ENCODE peak calls at places on chromosomes 3 and 15, in nine cellular contexts. T, N, U, B, F, A, H, S and X are unnamed samples.

GRCh38 chr3:30602946-30603345 is 3.5 kb upstream of the TGFBR2 start:
- DNase-seq in S (no peak), T (no peak), U (no peak), F (no peak), B (no peak), H (no peak), A (no peak), N (no peak), X (no peak)

GRCh38 chr15:77739591-77740378 is 107.1 kb upstream of the LINGO1 start:
- DNase-seq in T (no peak), H (no peak), B (no peak), S (no peak), A (no peak), U (no peak), N (no peak), F (no peak), X (no peak)

GRCh38 chr15:82972990-82973389 is 13.0 kb upstream of the RAMAC start:
- DNase-seq in F (no peak), S (no peak), U (no peak), T (no peak), H (no peak), B (no peak), A (no peak), N (no peak), X (no peak)

GRCh38 chr3:127822166-127822835 is at the start of gene MGLL:
- DNase-seq in F (no peak), A (no peak), B (peak), H (no peak), T (no peak), N (no peak), U (peak), S (peak), X (peak)

GRCh38 chr3:88301273-88302002 is 151.7 kb downstream of the C3orf38 start:
- DNase-seq in A (no peak), U (no peak), S (no peak), H (no peak), N (no peak), B (no peak), T (no peak), F (no peak), X (no peak)

GRCh38 chr3:71568217-71568616 is 15.3 kb downstream of the FOXP1 start:
- DNase-seq in A (no peak), U (no peak), F (no peak), T (no peak), H (no peak), S (no peak), B (no peak), N (no peak), X (no peak)

GRCh38 chr3:172577962-172578560 is 54.8 kb upstream of the TNFSF10 start:
- DNase-seq in H (no peak), T (no peak), A (no peak), U (no peak), B (no peak), F (no peak), S (no peak), N (no peak), X (no peak)

GRCh38 chr3:152719264-152719663 is 115.7 kb upstream of the P2RY1 start:
- DNase-seq in B (no peak), A (peak), H (no peak), N (no peak), F (no peak), T (no peak), U (no peak), S (no peak), X (peak)

GRCh38 chr3:196225763-196226364 is 9.5 kb downstream of the SLC51A start:
- DNase-seq in S (no peak), H (no peak), B (no peak), F (no peak), U (no peak), A (no peak), N (no peak), T (no peak), X (no peak)

GRCh38 chr3:151228291-151229125 is 25.5 kb upstream of the GPR171 start:
- DNase-seq in A (peak), S (no peak), N (no peak), B (peak), H (no peak), T (no peak), F (no peak), U (no peak), X (peak)

GRCh38 chr15:82414536-82415191 is 15.0 kb upstream of the GOLGA6L9 start:
- DNase-seq in F (no peak), B (no peak), U (no peak), N (no peak), H (no peak), A (no peak), S (no peak), T (no peak), X (no peak)

GRCh38 chr15:48516125-48516524 is 129.4 kb downstream of the FBN1 start:
- DNase-seq in A (no peak), U (no peak), N (no peak), B (no peak), S (no peak), F (no peak), T (no peak), H (no peak), X (no peak)

GRCh38 chr15:40244961-40245523 is 6.2 kb downstream of the PAK6 start:
- DNase-seq in H (no peak), S (no peak), T (no peak), F (no peak), N (no peak), A (no peak), U (no peak), B (peak), X (no peak)

GRCh38 chr3:42891042-42891441 is 14.9 kb upstream of the ZNF662 start:
- DNase-seq in B (no peak), A (no peak), F (no peak), U (no peak), T (no peak), H (no peak), S (no peak), N (no peak), X (no peak)

GRCh38 chr3:50550079-50550736 is 17.3 kb downstream of the C3orf18 start:
- DNase-seq in N (peak), S (no peak), B (peak), A (no peak), T (no peak), H (peak), F (no peak), U (peak), X (peak)

DNA sequence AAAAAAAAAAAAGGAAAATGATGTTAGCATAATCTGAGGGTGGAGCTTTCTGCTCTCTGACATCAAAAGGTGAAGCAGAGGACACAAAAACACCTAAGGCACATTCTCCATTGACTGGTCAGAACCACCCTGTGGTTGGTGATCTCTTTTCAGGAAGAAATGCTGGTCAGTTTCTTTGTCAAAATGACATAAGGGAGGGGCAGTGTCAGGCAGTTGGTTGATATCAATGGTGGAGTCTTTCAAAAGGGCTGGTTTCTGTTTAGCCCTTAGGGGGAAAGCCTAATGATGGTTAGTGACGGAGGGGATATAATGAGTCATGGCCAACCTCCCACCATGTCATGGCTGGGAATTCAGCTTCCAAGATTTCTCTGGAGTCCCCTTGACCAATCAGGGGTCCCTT is 185.9 kb upstream of the GBE1 start:
- DNase-seq in A (no peak), T (no peak), H (no peak), F (no peak), S (no peak), U (no peak), N (no peak), B (peak), X (no peak)
- TF ChIP-seq CTCF in A (no peak), T (no peak), H (no peak), F (no peak), S (no peak), U (no peak), N (no peak), B (no peak), X (no peak)

GRCh38 chr15:37095993-37096877 is 4.1 kb downstream of the MEIS2 start:
- DNase-seq in A (no peak), F (no peak), B (no peak), N (no peak), U (peak), T (no peak), S (peak), H (no peak), X (no peak)
- H3K4me3 ChIP-seq in A (peak), F (peak), B (no peak), N (no peak), U (peak), T (peak), S (peak), H (peak), X (peak)

DNA sequence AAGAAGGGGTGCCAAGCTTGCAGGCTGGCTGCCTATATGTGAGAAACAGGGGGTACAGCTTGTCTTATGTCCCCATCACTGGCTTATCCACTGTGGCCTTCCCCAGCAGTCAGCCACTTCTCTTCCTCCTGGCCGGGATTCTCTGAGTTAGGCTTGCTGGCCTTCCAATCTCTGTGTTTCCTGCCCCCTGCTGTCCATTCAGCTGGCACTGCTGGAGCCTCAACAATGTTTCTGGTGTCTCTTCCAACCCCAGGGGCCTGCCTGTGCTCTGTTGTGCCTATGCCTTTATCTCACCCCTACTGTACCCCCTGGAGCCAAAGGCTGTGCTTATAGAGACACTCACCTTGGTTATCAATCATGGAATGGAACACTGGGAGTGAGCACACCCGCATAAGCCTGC is 36.5 kb downstream of the ANAPC13 start:
- DNase-seq in S (no peak), T (no peak), A (no peak), U (no peak), F (no peak), H (peak), B (peak), N (peak), X (peak)
- TF ChIP-seq CTCF in S (no peak), T (no peak), A (peak), U (peak), F (peak), H (peak), B (peak), N (peak), X (peak)

GRCh38 chr3:112643621-112644236 is 2.8 kb upstream of the CCDC80 start:
- DNase-seq in S (no peak), U (no peak), T (no peak), A (no peak), B (no peak), F (no peak), N (no peak), H (no peak), X (no peak)

GRCh38 chr3:112639451-112640332 is 1.3 kb downstream of the CCDC80 start:
- DNase-seq in N (no peak), B (no peak), H (no peak), T (no peak), U (no peak), F (no peak), S (no peak), A (no peak), X (peak)

GRCh38 chr3:112640333-112640863 is 545 bp downstream of the CCDC80 start:
- DNase-seq in U (no peak), H (no peak), F (no peak), A (no peak), T (no peak), N (no peak), B (peak), S (no peak), X (peak)

GRCh38 chr3:112642912-112643506 is 2.1 kb upstream of the CCDC80 start:
- DNase-seq in T (peak), N (peak), U (peak), F (peak), A (no peak), B (peak), S (peak), H (peak), X (peak)

DNA sequence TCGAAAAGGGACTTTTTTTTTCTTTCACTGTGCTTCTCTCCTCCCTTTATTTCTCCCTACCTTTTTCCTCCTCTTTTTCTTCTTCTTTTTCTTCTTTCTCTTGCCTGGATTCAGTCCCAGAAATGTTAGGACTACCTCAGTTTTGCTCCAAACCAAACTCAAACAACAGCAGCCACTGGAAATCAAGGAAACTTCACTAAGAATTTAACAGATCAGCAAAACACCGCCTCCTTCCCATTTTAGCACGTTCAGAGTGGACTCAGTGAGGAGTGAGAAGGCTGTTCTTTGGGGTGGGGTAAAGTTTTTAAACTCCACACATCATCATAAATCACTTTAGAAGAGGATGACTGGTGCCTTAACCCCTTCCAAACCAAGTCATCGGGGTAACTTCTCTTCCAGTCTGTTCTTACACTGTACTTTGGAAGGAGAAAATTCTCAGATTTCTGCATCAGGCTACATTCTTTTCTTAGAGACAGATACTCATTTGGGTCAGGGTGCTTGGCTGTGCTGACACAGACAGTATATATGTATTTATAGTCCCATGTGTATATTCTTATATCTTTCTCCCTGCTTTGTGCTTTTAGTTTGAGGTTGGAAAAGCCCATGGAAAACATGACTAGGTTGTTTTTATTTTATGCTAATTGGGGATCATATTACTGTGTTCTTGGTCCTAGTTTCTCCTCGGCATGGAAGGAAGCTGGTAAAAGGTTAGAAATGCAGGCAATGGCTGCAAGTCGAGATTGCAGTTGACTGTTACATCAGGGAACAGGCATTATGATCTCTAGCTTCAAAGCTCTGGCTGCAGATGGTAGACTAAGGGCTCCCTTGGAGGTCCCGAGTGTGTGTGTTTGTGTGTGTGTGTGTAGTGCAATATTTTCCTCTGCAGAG is at the start of gene CCDC80:
- DNase-seq in S (no peak), B (peak), A (peak), N (peak), F (no peak), U (no peak), H (no peak), T (no peak), X (peak)
- H3K4me3 ChIP-seq in S (peak), B (peak), A (peak), N (no peak), F (peak), U (peak), H (peak), T (peak), X (peak)